ENCODE peak calls at places on chromosome 2, in six cellular contexts. O, G, F, E, X and W are unnamed samples.
A peak's percentile ranks its signal among the peaks of the same experiment; 100 is the strongest.

GRCh38 chr2:151033454-151034248 is 228.0 kb downstream of the RBM43 start:
- DNase-seq in O (no peak), G (no peak), F (no peak), E (no peak), X (no peak), W (no peak)

GRCh38 chr2:111186933-111187332 is 66.2 kb downstream of the BCL2L11 start:
- DNase-seq in O (no peak), G (no peak), F (no peak), E (no peak), X (no peak), W (no peak)

GRCh38 chr2:125364181-125364806 is 1291.7 kb upstream of the GYPC start:
- DNase-seq in O (no peak), G (no peak), F (no peak), E (no peak), X (peak; percentile 20), W (no peak)

GRCh38 chr2:201118121-201118956 is 2.4 kb downstream of the CFLAR start:
- DNase-seq in O (peak; percentile 90), G (peak; percentile 95), F (peak; percentile 58), E (peak; percentile 84), X (peak; percentile 87), W (peak; percentile 87)

GRCh38 chr2:121699421-121700328 is 37.0 kb downstream of the NIFK start:
- DNase-seq in O (peak; percentile 47), G (peak; percentile 45), F (peak; percentile 90), E (peak; percentile 77), X (peak; percentile 95), W (peak; percentile 86)

GRCh38 chr2:81835318-81836000 is 1530.9 kb upstream of the LRRTM1 start:
- DNase-seq in O (no peak), G (no peak), F (peak; percentile 4), E (no peak), X (peak; percentile 53), W (no peak)

GRCh38 chr2:161068670-161069069 is 91.6 kb upstream of the TANK start:
- DNase-seq in O (no peak), G (no peak), F (peak; percentile 12), E (no peak), X (no peak), W (no peak)

GRCh38 chr2:100106460-100106859 is 35.9 kb downstream of the AFF3 start:
- DNase-seq in O (no peak), G (peak; percentile 43), F (no peak), E (no peak), X (no peak), W (no peak)